ENCODE peak calls at places on chromosomes 12 and 14, in five cellular contexts. V, B, S, K and H are unnamed samples.

GRCh38 chr14:88352299-88353097 is 29.4 kb upstream of the KCNK10 start:
- DNase-seq in B (no peak), K (peak; percentile 81), V (no peak), S (no peak), H (no peak)

GRCh38 chr14:92105845-92106094 is 612 bp downstream of the ATXN3 start:
- DNase-seq in B (peak; percentile 43), K (peak; percentile 41), S (no peak), V (no peak), H (peak; percentile 77)

GRCh38 chr12:79127268-79127895 is 262.8 kb downstream of the SYT1 start:
- DNase-seq in K (peak; percentile 7), V (no peak), B (no peak), S (no peak), H (peak; percentile 95)

GRCh38 chr14:53496668-53497067 is 343.5 kb upstream of the DDHD1 start:
- DNase-seq in B (no peak), K (no peak), S (no peak), V (no peak), H (no peak)

GRCh38 chr14:67446371-67447032 is 34.5 kb upstream of the PLEK2 start:
- DNase-seq in V (no peak), S (no peak), K (no peak), B (no peak), H (no peak)

GRCh38 chr12:68807576-68808387 is at the start of gene MDM2:
- DNase-seq in V (peak; percentile 97), K (peak; percentile 93), S (peak; percentile 95), B (peak; percentile 98), H (peak; percentile 95)

GRCh38 chr14:80485764-80486163 is 274.5 kb upstream of the DIO2 start:
- DNase-seq in S (no peak), B (no peak), K (no peak), V (no peak), H (no peak)

GRCh38 chr12:130041983-130042812 is 120.1 kb upstream of the FZD10 start:
- DNase-seq in V (peak; percentile 82), B (no peak), K (no peak), S (peak; percentile 68), H (peak; percentile 19)

GRCh38 chr12:131085125-131085815 is 131.6 kb downstream of the ADGRD1 start:
- DNase-seq in K (no peak), V (no peak), S (no peak), B (no peak), H (no peak)

GRCh38 chr12:124407074-124407473 is 112.2 kb downstream of the RFLNA start:
- DNase-seq in S (peak; percentile 39), K (no peak), B (no peak), V (no peak), H (no peak)

GRCh38 chr12:2783936-2784600 is 10.7 kb upstream of the FKBP4 start:
- DNase-seq in S (peak; percentile 84), V (peak; percentile 80), K (peak; percentile 59), B (peak; percentile 42), H (peak; percentile 70)

GRCh38 chr12:62724947-62725447 is 210.0 kb downstream of the PPM1H start:
- DNase-seq in S (peak; percentile 94), B (no peak), V (peak; percentile 74), K (peak; percentile 98), H (peak; percentile 99)

GRCh38 chr12:106648736-106649135 is 65.9 kb downstream of the RFX4 start:
- DNase-seq in B (no peak), S (no peak), V (no peak), K (no peak), H (peak; percentile 26)

GRCh38 chr12:105935981-105936380 is 202.8 kb downstream of the NUAK1 start:
- DNase-seq in V (no peak), S (no peak), K (peak; percentile 34), B (no peak), H (peak; percentile 74)

GRCh38 chr14:74413622-74414021 is 12.4 kb downstream of the SYNDIG1L start:
- DNase-seq in V (no peak), B (no peak), K (no peak), S (no peak), H (no peak)

GRCh38 chr14:51744372-51745150 is 92.9 kb downstream of the FRMD6 start:
- DNase-seq in B (no peak), S (no peak), V (no peak), K (no peak), H (no peak)

GRCh38 chr14:28676481-28676880 is 90.1 kb upstream of the FOXG1 start:
- DNase-seq in V (no peak), K (peak; percentile 98), S (no peak), B (no peak), H (peak; percentile 5)

DNA sequence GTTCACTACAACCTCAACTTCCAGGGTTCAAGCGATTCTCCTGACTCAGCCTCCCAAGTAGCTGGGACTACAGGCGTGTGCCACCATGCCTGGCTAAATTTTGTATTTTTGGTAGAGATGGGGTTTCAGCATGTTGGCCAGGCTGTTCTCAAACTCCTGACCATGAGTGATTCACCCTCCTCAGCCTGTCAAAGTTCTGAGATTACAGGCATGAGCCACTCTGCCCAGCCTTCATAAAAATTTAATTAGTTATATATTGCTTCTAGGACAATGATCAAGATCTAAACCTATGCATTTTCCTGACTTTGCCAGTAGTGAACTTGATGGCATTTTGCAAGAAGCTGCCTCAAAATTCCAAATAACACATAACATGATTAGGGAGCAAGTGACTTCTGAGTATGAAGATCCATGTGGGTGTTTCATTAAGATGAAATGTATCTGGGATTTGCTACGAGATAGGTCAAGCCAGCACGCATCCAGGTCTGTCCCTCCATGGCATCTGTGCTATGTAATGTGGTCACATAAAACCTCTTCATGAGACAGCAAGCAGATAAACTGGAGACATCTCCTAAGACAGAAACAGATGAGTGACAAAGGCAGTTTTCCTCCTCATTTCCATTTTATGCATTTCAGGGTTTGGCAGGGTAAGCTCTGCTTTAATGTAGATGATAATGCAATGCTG is 319.4 kb upstream of the ATP2B1 start:
- DNase-seq in K (no peak), B (no peak), S (no peak), V (no peak), H (peak; percentile 5)
- H4K20me1 ChIP-seq in K (no peaks in the 10 kb centered on the region), B (no peaks in the 10 kb centered on the region), S (no peaks in the 10 kb centered on the region), V (no peaks in the 10 kb centered on the region), H (no peaks in the 10 kb centered on the region)

DNA sequence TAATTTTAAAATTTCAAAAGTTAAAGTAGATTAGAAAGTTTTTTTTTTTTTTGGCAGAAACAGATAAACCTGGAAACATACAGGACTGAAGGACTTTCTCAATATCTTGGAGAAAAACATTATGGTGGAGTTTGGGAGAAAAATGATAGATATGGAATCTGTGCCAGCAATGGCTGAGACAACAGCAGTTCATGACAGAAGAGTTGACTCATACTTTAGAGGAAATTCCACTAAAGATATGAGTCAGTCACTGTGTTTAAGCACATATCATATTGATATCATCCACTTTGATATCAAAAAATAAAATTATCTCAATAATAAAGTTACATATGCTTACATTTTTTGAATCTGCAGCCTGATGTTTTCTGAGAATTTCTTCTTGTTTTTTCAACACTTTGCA is 193.9 kb upstream of the OR4E1 start:
- DNase-seq in K (peak; percentile 51), B (no peak), S (no peak), V (no peak), H (peak; percentile 45)
- H3K27ac ChIP-seq in K (no peak overlapping the region), B (no peak overlapping the region), S (no peak overlapping the region), V (no peak overlapping the region), H (no peak overlapping the region)

DNA sequence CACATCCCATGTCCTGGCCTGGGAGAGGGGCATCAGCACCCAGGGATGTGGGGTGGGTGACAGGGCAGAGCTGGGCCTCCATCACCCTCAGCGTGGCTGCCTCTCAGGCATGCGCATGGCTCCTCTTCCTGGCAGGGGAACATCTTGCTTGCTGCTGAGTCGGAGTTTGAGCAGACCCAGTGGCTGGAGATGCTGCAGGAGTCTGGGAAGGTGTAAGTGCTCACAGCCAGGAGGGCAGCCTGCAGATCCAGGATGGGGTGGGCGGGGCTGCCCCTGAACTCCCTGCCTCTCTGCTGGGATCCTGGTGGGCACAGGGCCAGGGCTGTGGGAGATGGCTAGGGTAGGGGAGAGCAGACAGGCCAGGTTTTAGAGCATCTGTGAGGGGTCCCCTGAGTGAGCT is 16.2 kb downstream of the PLEKHD1 start:
- DNase-seq in S (no peak), K (no peak), B (no peak), V (no peak), H (no peak)
- TF ChIP-seq EZH2phosphoT487 in S (no peak), K (no peak), B (no peak), V (no peak), H (no peak)

DNA sequence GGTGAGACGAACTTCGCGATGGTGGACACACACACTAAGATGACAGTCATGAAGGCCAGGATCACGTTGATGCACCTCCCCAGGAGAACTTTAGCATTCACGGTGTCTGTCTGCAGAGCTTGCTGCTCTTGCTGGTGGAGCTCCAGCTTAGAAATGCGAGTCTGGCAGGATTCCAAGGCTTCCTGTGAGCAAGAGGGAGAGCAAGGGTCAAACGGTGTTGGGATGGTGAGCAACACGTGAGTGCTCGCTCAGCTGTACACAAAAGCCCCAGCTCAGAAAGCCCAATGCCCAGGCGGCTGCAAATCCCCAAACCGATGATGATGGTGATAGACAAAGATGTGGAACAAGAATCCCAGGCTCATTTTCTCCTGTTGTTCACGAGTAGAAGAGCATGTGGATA is 78.8 kb downstream of the TMCC3 start:
- DNase-seq in S (no peak), B (no peak), K (peak; percentile 96), V (no peak), H (peak; percentile 33)
- H4K20me1 ChIP-seq in S (no peaks in the 10 kb centered on the region), B (no peaks in the 10 kb centered on the region), K (no peaks in the 10 kb centered on the region), V (no peaks in the 10 kb centered on the region), H (no peaks in the 10 kb centered on the region)

DNA sequence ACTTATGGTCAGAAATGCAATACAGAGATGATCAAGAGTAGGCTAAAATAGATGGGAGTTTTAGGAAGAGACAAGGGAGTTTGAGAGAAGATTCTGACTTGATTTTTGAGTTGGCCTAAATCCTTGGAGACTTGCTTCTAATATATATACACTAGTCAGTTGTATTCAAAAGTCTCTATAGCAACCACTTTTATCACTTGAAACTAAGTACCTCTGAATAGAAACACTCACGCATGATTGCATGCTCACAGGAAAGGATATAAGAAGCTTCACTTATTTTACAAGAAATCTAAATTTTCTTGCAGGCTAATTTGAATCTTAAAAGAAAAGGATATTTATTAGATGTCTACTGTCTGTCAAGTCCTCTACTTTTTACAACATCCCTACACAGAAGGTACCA is 316.8 kb downstream of the SNAPC1 start:
- DNase-seq in V (peak; percentile 24), S (no peak), K (no peak), B (peak; percentile 77), H (no peak)
- H3K27ac ChIP-seq in V (no peak overlapping the region), S (no peak overlapping the region), K (no peak overlapping the region), B (peak overlapping the region; percentile 88), H (no peak overlapping the region)

GRCh38 chr14:63286071-63286470 is 32.7 kb downstream of the GPHB5 start:
- DNase-seq in S (no peak), V (no peak), K (no peak), B (no peak), H (no peak)

GRCh38 chr14:63288853-63289252 is 29.9 kb downstream of the GPHB5 start:
- DNase-seq in S (no peak), V (no peak), B (no peak), K (no peak), H (no peak)

GRCh38 chr14:63290741-63291286 is 27.9 kb downstream of the GPHB5 start:
- DNase-seq in V (peak; percentile 18), B (no peak), S (no peak), K (no peak), H (peak; percentile 66)

GRCh38 chr14:63283501-63284248 is 35.1 kb downstream of the GPHB5 start:
- DNase-seq in V (no peak), S (no peak), K (no peak), B (no peak), H (no peak)

GRCh38 chr14:63287661-63288483 is 30.9 kb downstream of the GPHB5 start:
- DNase-seq in K (no peak), V (no peak), B (no peak), S (no peak), H (peak; percentile 62)
- TF ChIP-seq EZH2phosphoT487 in K (no peak), V (no peak), B (no peak), S (no peak), H (no peak)